ENCODE peak calls at places on chromosomes 3 and 15, in four cellular contexts. M, D, Z and Y are unnamed samples. For H3K4me1, the result is how much of the 10 kb centered on the place peaks cover.

GRCh38 chr15:67924359-67924974 is 84.6 kb upstream of the RNU6-1 start:
- DNase-seq in M (no peak), D (no peak), Z (no peak), Y (no peak)

GRCh38 chr3:112394008-112394616 is 61.2 kb downstream of the CD200 start:
- DNase-seq in M (peak), D (no peak), Z (no peak), Y (no peak)

GRCh38 chr3:30435950-30436349 is 170.5 kb upstream of the TGFBR2 start:
- DNase-seq in M (peak), D (no peak), Z (no peak), Y (no peak)

GRCh38 chr3:114878119-114878839 is 268.8 kb downstream of the ZBTB20 start:
- DNase-seq in M (peak), D (no peak), Z (no peak), Y (no peak)

GRCh38 chr3:179969525-179969924 is 67.2 kb downstream of the PEX5L start:
- DNase-seq in M (peak), D (no peak), Z (no peak), Y (no peak)

GRCh38 chr3:62186967-62187366 is 186.4 kb downstream of the FEZF2 start:
- DNase-seq in M (peak), D (no peak), Z (peak), Y (peak)

GRCh38 chr3:188486126-188486525 is 332.2 kb downstream of the LPP start:
- DNase-seq in M (peak), D (no peak), Z (no peak), Y (no peak)

GRCh38 chr3:131988209-131988608 is 46.6 kb downstream of the CPNE4 start:
- DNase-seq in M (no peak), D (no peak), Z (no peak), Y (no peak)

GRCh38 chr3:117853923-117854322 is 1144.3 kb downstream of the TUSC7 start:
- DNase-seq in M (peak), D (no peak), Z (peak), Y (no peak)

GRCh38 chr3:128515967-128516366 is 23.0 kb upstream of the GATA2 start:
- DNase-seq in M (no peak), D (no peak), Z (no peak), Y (no peak)

GRCh38 chr15:29687204-29687768 is 135.0 kb downstream of the TJP1 start:
- DNase-seq in M (no peak), D (peak), Z (no peak), Y (no peak)

GRCh38 chr3:82093641-82094040 is 332.2 kb upstream of the GBE1 start:
- DNase-seq in M (no peak), D (no peak), Z (no peak), Y (no peak)

GRCh38 chr3:131795382-131796085 is 239.3 kb downstream of the CPNE4 start:
- DNase-seq in M (no peak), D (no peak), Z (peak), Y (peak)

DNA sequence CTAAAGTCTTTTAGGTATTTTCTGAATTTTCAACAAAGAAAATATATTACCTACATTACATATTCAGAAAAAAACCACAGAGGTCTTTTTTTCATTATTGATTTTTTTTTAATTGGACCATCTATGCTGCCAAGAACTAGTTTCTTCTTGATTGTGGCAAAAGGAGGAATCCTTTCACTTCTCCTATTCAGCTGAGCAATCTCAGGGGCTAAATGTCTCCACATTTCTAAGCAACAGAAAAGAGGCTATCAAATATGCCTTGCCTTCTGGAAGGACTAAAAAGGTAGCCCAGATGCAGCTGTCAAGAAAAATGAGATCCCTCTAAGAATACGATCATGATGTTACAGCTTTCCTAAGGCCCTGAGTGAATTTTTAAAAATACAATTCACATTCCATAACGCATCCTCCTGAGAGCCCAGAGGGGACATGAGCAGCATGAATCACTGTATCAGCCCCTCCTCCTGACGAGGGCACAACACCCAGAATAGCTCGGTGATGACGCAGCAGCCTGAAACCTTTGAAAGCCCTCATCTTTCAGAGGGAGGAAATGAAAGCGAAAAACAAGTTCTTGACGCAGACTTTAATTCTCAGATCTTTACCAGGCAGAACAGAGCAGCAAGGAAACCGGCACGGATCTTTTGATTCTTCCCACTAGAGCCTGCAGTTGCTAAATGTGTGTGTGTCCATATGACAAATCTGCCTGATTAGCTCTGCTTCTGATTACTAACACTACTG is 24.6 kb downstream of the RUBCN start:
- DNase-seq in M (peak), D (peak), Z (peak), Y (peak)
- H3K4me1 ChIP-seq in M (under half), D (under half), Z (under half), Y (under half)

DNA sequence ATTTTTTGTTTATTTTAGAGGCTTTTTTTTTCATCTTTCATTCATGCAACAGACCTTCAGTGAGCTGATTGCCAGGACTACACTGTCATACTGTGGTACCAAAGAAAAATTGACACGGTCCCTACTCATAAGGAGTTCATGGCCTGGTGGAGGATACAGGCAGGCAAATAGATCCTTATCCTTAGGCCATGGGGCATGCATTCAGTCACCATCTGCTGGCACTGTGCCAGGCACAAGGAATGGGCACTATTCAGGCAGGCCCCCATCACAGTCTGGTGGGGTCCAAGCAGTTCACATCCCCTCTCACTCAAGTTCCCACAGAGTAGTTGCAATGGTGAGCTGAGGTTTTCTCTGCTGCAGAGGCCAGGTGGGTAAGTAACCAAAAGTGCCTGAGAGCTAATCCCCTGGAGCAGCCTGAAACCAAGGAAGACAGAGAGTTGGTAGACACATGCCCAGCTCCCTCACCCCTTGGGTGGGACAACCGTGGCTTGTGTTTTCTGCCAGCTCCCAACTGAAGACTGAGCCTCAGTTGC is 17.3 kb downstream of the CISH start:
- DNase-seq in M (no peak), D (no peak), Z (no peak), Y (no peak)
- H3K4me1 ChIP-seq in M (under half), D (half or more), Z (under half), Y (under half)

GRCh38 chr15:77002436-77002835 is 7.5 kb downstream of the PSTPIP1 start:
- DNase-seq in M (no peak), D (no peak), Z (no peak), Y (no peak)
- H3K4me1 ChIP-seq in M (under half), D (half or more), Z (under half), Y (under half)

GRCh38 chr15:48530528-48530927 is 115.0 kb downstream of the FBN1 start:
- DNase-seq in M (no peak), D (no peak), Z (no peak), Y (no peak)
- H3K4me1 ChIP-seq in M (under half), D (under half), Z (under half), Y (under half)

GRCh38 chr3:149529099-149529498 is 54.6 kb downstream of the TM4SF4 start:
- DNase-seq in M (peak), D (no peak), Z (no peak), Y (no peak)

GRCh38 chr3:149535395-149535685 is 60.8 kb downstream of the TM4SF4 start:
- DNase-seq in M (peak), D (no peak), Z (no peak), Y (no peak)

GRCh38 chr3:149534671-149535394 is 60.3 kb downstream of the TM4SF4 start:
- DNase-seq in M (peak), D (no peak), Z (no peak), Y (peak)

GRCh38 chr3:149534082-149534481 is 59.6 kb downstream of the TM4SF4 start:
- DNase-seq in M (no peak), D (no peak), Z (no peak), Y (no peak)

DNA sequence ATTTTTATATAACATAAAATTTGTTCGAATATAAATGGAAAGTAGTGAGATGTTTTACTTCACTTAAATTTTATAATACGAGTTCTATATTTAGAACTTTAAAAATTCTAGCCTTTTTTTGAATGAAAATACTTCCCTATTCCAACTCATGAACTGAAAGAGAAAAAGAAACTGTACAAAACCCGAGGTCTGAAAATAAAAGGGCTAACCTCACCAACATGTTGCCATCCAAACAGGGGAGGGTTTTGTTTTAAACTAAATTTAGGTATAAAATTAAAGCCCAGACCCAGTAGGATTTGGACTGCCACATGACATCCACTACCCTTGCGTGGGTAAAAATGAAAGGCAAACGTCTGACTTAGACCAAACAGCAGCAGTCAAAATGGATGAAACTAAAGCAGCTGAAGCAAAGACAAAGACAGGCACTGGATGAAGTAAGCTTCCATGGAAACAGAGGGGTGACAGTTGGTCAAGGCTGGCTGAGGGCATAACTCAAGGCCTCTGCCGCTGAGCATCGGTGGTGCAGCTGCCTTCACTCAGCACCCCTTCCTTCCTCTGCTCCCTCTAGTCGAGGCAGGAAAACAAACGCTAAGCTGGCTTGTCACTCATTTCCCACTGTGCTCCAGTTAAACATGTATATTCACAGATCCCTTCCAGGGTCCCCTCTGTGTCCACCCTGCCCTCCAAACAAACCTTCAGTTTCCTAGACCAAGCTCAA is 58.1 kb downstream of the TM4SF4 start:
- DNase-seq in M (no peak), D (no peak), Z (no peak), Y (peak)
- H3K4me1 ChIP-seq in M (half or more), D (under half), Z (under half), Y (under half)

GRCh38 chr3:51670711-51671089 is 352 bp upstream of the TEX264 start:
- DNase-seq in M (no peak), D (no peak), Z (no peak), Y (no peak)
- H3K4me1 ChIP-seq in M (under half), D (half or more), Z (under half), Y (under half)

GRCh38 chr3:149576071-149576564 is 81.7 kb downstream of the WWTR1 start:
- DNase-seq in M (peak), D (no peak), Z (peak), Y (peak)
- H3K4me1 ChIP-seq in M (half or more), D (under half), Z (under half), Y (under half)